ENCODE peak calls at places on chromosome 12, in five cellular contexts. One of them, this sample, is unnamed.

GRCh38 chr12:26704214-26704613 is 128.8 kb downstream of the ITPR2 start:
- DNase-seq in left lung: no peak
- DNase-seq in ascending aorta: no peak
- DNase-seq in esophagus squamous epithelium: no peak
- DNase-seq in GM06990: no peak
- DNase-seq in this sample: no peak

GRCh38 chr12:127383281-127383680 is 883.7 kb upstream of the TMEM132C start:
- DNase-seq in left lung: no peak
- DNase-seq in ascending aorta: no peak
- DNase-seq in esophagus squamous epithelium: no peak
- DNase-seq in GM06990: no peak
- DNase-seq in this sample: no peak

GRCh38 chr12:109875572-109876131 is 4.7 kb downstream of the GLTP start:
- DNase-seq in left lung: no peak
- DNase-seq in ascending aorta: no peak
- DNase-seq in esophagus squamous epithelium: no peak
- DNase-seq in GM06990: peak; percentile 65
- DNase-seq in this sample: no peak

GRCh38 chr12:108323581-108323980 is 15.5 kb downstream of the CMKLR1 start:
- DNase-seq in left lung: no peak
- DNase-seq in ascending aorta: no peak
- DNase-seq in esophagus squamous epithelium: no peak
- DNase-seq in GM06990: no peak
- DNase-seq in this sample: no peak

GRCh38 chr12:122961551-122962329 is 4.5 kb downstream of the ABCB9 start:
- DNase-seq in left lung: no peak
- DNase-seq in ascending aorta: no peak
- DNase-seq in esophagus squamous epithelium: no peak
- DNase-seq in GM06990: no peak
- DNase-seq in this sample: no peak

GRCh38 chr12:9730011-9730410 is 2.9 kb downstream of the CLECL1 start:
- DNase-seq in left lung: no peak
- DNase-seq in ascending aorta: no peak
- DNase-seq in esophagus squamous epithelium: no peak
- DNase-seq in GM06990: no peak
- DNase-seq in this sample: no peak

GRCh38 chr12:41188058-41188840 is at the start of gene PDZRN4:
- DNase-seq in left lung: peak; percentile 76
- DNase-seq in ascending aorta: no peak
- DNase-seq in esophagus squamous epithelium: no peak
- DNase-seq in GM06990: peak; percentile 14
- DNase-seq in this sample: no peak

GRCh38 chr12:89414322-89414721 is 62.0 kb upstream of the DUSP6 start:
- DNase-seq in left lung: no peak
- DNase-seq in ascending aorta: no peak
- DNase-seq in esophagus squamous epithelium: no peak
- DNase-seq in GM06990: no peak
- DNase-seq in this sample: no peak

GRCh38 chr12:64551676-64552075 is 58.6 kb upstream of the RASSF3 start:
- DNase-seq in left lung: no peak
- DNase-seq in ascending aorta: no peak
- DNase-seq in esophagus squamous epithelium: no peak
- DNase-seq in GM06990: no peak
- DNase-seq in this sample: no peak

GRCh38 chr12:82694970-82695369 is 8.3 kb downstream of the TMTC2 start:
- DNase-seq in left lung: no peak
- DNase-seq in ascending aorta: no peak
- DNase-seq in esophagus squamous epithelium: no peak
- DNase-seq in GM06990: no peak
- DNase-seq in this sample: no peak

GRCh38 chr12:130969223-130969622 is 15.5 kb downstream of the ADGRD1 start:
- DNase-seq in left lung: no peak
- DNase-seq in ascending aorta: no peak
- DNase-seq in esophagus squamous epithelium: no peak
- DNase-seq in GM06990: no peak
- DNase-seq in this sample: no peak

GRCh38 chr12:63419119-63419518 is 249.2 kb downstream of the DPY19L2 start:
- DNase-seq in left lung: no peak
- DNase-seq in ascending aorta: no peak
- DNase-seq in esophagus squamous epithelium: no peak
- DNase-seq in GM06990: no peak
- DNase-seq in this sample: no peak

GRCh38 chr12:45051490-45052105 is 699 bp upstream of the DBX2 start:
- DNase-seq in left lung: no peak
- DNase-seq in ascending aorta: no peak
- DNase-seq in esophagus squamous epithelium: no peak
- DNase-seq in GM06990: no peak
- DNase-seq in this sample: no peak

GRCh38 chr12:82475211-82475610 is 116.9 kb downstream of the METTL25 start:
- DNase-seq in left lung: no peak
- DNase-seq in ascending aorta: no peak
- DNase-seq in esophagus squamous epithelium: no peak
- DNase-seq in GM06990: no peak
- DNase-seq in this sample: no peak

GRCh38 chr12:9244894-9245293 is 36.7 kb upstream of the PZP start:
- DNase-seq in left lung: no peak
- DNase-seq in ascending aorta: no peak
- DNase-seq in esophagus squamous epithelium: no peak
- DNase-seq in GM06990: peak; percentile 26
- DNase-seq in this sample: no peak

GRCh38 chr12:6627598-6627997 is 8.2 kb downstream of the LPAR5 start:
- DNase-seq in left lung: no peak
- DNase-seq in ascending aorta: no peak
- DNase-seq in esophagus squamous epithelium: no peak
- DNase-seq in GM06990: no peak
- DNase-seq in this sample: no peak

GRCh38 chr12:57553343-57554202 is 3.7 kb downstream of the KIF5A start:
- DNase-seq in left lung: no peak
- DNase-seq in ascending aorta: no peak
- DNase-seq in esophagus squamous epithelium: no peak
- DNase-seq in GM06990: no peak
- DNase-seq in this sample: no peak

GRCh38 chr12:57370696-57371095 is 60.1 kb downstream of the R3HDM2 start:
- DNase-seq in left lung: no peak
- DNase-seq in ascending aorta: no peak
- DNase-seq in esophagus squamous epithelium: no peak
- DNase-seq in GM06990: no peak
- DNase-seq in this sample: no peak

GRCh38 chr12:84763112-84763511 is 149.5 kb downstream of the SLC6A15 start:
- DNase-seq in left lung: no peak
- DNase-seq in ascending aorta: no peak
- DNase-seq in esophagus squamous epithelium: no peak
- DNase-seq in GM06990: no peak
- DNase-seq in this sample: no peak

GRCh38 chr12:80038062-80038560 is 61.2 kb upstream of the OTOGL start:
- DNase-seq in left lung: no peak
- DNase-seq in ascending aorta: no peak
- DNase-seq in esophagus squamous epithelium: no peak
- DNase-seq in GM06990: no peak
- DNase-seq in this sample: no peak

GRCh38 chr12:48023386-48023785 is 19.1 kb upstream of the COL2A1 start:
- DNase-seq in left lung: no peak
- DNase-seq in ascending aorta: no peak
- DNase-seq in esophagus squamous epithelium: no peak
- DNase-seq in GM06990: no peak
- DNase-seq in this sample: no peak

GRCh38 chr12:89706551-89707348 is 1.9 kb downstream of the ATP2B1 start:
- DNase-seq in left lung: peak; percentile 44
- DNase-seq in ascending aorta: no peak
- DNase-seq in esophagus squamous epithelium: no peak
- DNase-seq in GM06990: peak; percentile 30
- DNase-seq in this sample: no peak

GRCh38 chr12:3551386-3551785 is 60.4 kb downstream of the PRMT8 start:
- DNase-seq in left lung: no peak
- DNase-seq in ascending aorta: no peak
- DNase-seq in esophagus squamous epithelium: no peak
- DNase-seq in GM06990: no peak
- DNase-seq in this sample: peak; percentile 53

GRCh38 chr12:60921541-60921940 is 1325.7 kb downstream of the SLC16A7 start:
- DNase-seq in left lung: no peak
- DNase-seq in ascending aorta: no peak
- DNase-seq in esophagus squamous epithelium: no peak
- DNase-seq in GM06990: no peak
- DNase-seq in this sample: no peak

GRCh38 chr12:65232490-65233077 is 45.9 kb upstream of the MSRB3 start:
- DNase-seq in left lung: no peak
- DNase-seq in ascending aorta: no peak
- DNase-seq in esophagus squamous epithelium: no peak
- DNase-seq in GM06990: peak; percentile 26
- DNase-seq in this sample: no peak

GRCh38 chr12:22860926-22861325 is 236.0 kb downstream of the ETNK1 start:
- DNase-seq in left lung: no peak
- DNase-seq in ascending aorta: no peak
- DNase-seq in esophagus squamous epithelium: no peak
- DNase-seq in GM06990: no peak
- DNase-seq in this sample: no peak

GRCh38 chr12:449203-449602 is 10.5 kb upstream of the B4GALNT3 start:
- DNase-seq in left lung: no peak
- DNase-seq in ascending aorta: no peak
- DNase-seq in esophagus squamous epithelium: no peak
- DNase-seq in GM06990: no peak
- DNase-seq in this sample: no peak

GRCh38 chr12:123894823-123895338 is 77.8 kb downstream of the CCDC92 start:
- DNase-seq in left lung: no peak
- DNase-seq in ascending aorta: no peak
- DNase-seq in esophagus squamous epithelium: no peak
- DNase-seq in GM06990: no peak
- DNase-seq in this sample: no peak

GRCh38 chr12:117494833-117495714 is 133.6 kb upstream of the NOS1 start:
- DNase-seq in left lung: no peak
- DNase-seq in ascending aorta: no peak
- DNase-seq in esophagus squamous epithelium: no peak
- DNase-seq in GM06990: no peak
- DNase-seq in this sample: no peak

GRCh38 chr12:64582111-64582510 is 28.2 kb upstream of the RASSF3 start:
- DNase-seq in left lung: no peak
- DNase-seq in ascending aorta: no peak
- DNase-seq in esophagus squamous epithelium: no peak
- DNase-seq in GM06990: no peak
- DNase-seq in this sample: no peak

GRCh38 chr12:64618953-64619590 is 8.8 kb downstream of the RASSF3 start:
- DNase-seq in left lung: no peak
- DNase-seq in ascending aorta: no peak
- DNase-seq in esophagus squamous epithelium: no peak
- DNase-seq in GM06990: peak; percentile 58
- DNase-seq in this sample: no peak

GRCh38 chr12:14322403-14322802 is 43.1 kb upstream of the ATF7IP start:
- DNase-seq in left lung: no peak
- DNase-seq in ascending aorta: no peak
- DNase-seq in esophagus squamous epithelium: no peak
- DNase-seq in GM06990: no peak
- DNase-seq in this sample: no peak

GRCh38 chr12:132477009-132477702 is 12.8 kb upstream of the FBRSL1 start:
- DNase-seq in left lung: peak; percentile 70
- DNase-seq in ascending aorta: no peak
- DNase-seq in esophagus squamous epithelium: no peak
- DNase-seq in GM06990: no peak
- DNase-seq in this sample: no peak

GRCh38 chr12:109550310-109550680 is 23.0 kb downstream of the MMAB start:
- DNase-seq in left lung: no peak
- DNase-seq in ascending aorta: no peak
- DNase-seq in esophagus squamous epithelium: no peak
- DNase-seq in GM06990: no peak
- DNase-seq in this sample: no peak

GRCh38 chr12:5512585-5512970 is 80.7 kb downstream of the NTF3 start:
- DNase-seq in left lung: no peak
- DNase-seq in ascending aorta: no peak
- DNase-seq in esophagus squamous epithelium: no peak
- DNase-seq in GM06990: no peak
- DNase-seq in this sample: no peak

GRCh38 chr12:30882706-30883105 is 43.8 kb upstream of the TSPAN11 start:
- DNase-seq in left lung: no peak
- DNase-seq in ascending aorta: no peak
- DNase-seq in esophagus squamous epithelium: no peak
- DNase-seq in GM06990: no peak
- DNase-seq in this sample: no peak
- TF ChIP-seq CTCF in left lung: no peak
- TF ChIP-seq CTCF in ascending aorta: no peak
- TF ChIP-seq CTCF in esophagus squamous epithelium: no peak
- TF ChIP-seq CTCF in GM06990: no peak
- TF ChIP-seq CTCF in this sample: no peak

GRCh38 chr12:115866909-115867525 is 410.5 kb downstream of the MED13L start:
- DNase-seq in left lung: no peak
- DNase-seq in ascending aorta: no peak
- DNase-seq in esophagus squamous epithelium: no peak
- DNase-seq in GM06990: no peak
- DNase-seq in this sample: no peak
- TF ChIP-seq CTCF in left lung: no peak
- TF ChIP-seq CTCF in ascending aorta: no peak
- TF ChIP-seq CTCF in esophagus squamous epithelium: peak; percentile 30
- TF ChIP-seq CTCF in GM06990: no peak
- TF ChIP-seq CTCF in this sample: peak; percentile 37

GRCh38 chr12:50402270-50403000 is 1.8 kb downstream of the LARP4 start:
- DNase-seq in left lung: no peak
- DNase-seq in ascending aorta: no peak
- DNase-seq in esophagus squamous epithelium: no peak
- DNase-seq in GM06990: no peak
- DNase-seq in this sample: no peak
- TF ChIP-seq CTCF in left lung: no peak
- TF ChIP-seq CTCF in ascending aorta: no peak
- TF ChIP-seq CTCF in esophagus squamous epithelium: no peak
- TF ChIP-seq CTCF in GM06990: no peak
- TF ChIP-seq CTCF in this sample: no peak

GRCh38 chr12:124946440-124946793 is 32.0 kb upstream of the UBC start:
- DNase-seq in left lung: peak; percentile 71
- DNase-seq in ascending aorta: no peak
- DNase-seq in esophagus squamous epithelium: no peak
- DNase-seq in GM06990: no peak
- DNase-seq in this sample: no peak

GRCh38 chr12:124949066-124949465 is 34.6 kb upstream of the UBC start:
- DNase-seq in left lung: peak; percentile 60
- DNase-seq in ascending aorta: no peak
- DNase-seq in esophagus squamous epithelium: no peak
- DNase-seq in GM06990: no peak
- DNase-seq in this sample: no peak

GRCh38 chr12:124949779-124950728 is 35.6 kb upstream of the UBC start:
- DNase-seq in left lung: peak; percentile 62
- DNase-seq in ascending aorta: no peak
- DNase-seq in esophagus squamous epithelium: no peak
- DNase-seq in GM06990: no peak
- DNase-seq in this sample: no peak

GRCh38 chr12:124947561-124948398 is 33.3 kb upstream of the UBC start:
- DNase-seq in left lung: peak; percentile 33
- DNase-seq in ascending aorta: no peak
- DNase-seq in esophagus squamous epithelium: no peak
- DNase-seq in GM06990: no peak
- DNase-seq in this sample: no peak

DNA sequence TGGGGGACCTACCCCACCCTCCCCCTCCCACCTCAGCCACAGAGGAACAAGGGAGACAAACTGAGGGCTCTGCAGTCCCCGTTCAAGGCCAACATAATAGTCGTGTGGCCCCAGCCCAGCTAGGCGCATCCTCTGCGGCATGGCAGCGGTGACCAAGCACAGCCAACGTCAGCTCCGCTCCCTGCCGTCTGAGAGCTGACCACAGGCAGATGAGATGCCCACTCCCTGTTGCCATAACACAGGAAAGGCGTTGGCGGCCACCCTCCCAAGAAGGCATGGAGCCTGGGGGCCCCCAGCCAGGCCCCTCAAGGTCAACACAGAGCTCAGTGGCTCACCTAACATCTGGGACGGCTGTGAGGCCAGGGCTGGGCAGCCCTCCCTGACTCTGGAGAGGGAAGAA is 32.6 kb upstream of the UBC start:
- DNase-seq in left lung: peak; percentile 54
- DNase-seq in ascending aorta: no peak
- DNase-seq in esophagus squamous epithelium: no peak
- DNase-seq in GM06990: no peak
- DNase-seq in this sample: no peak
- TF ChIP-seq CTCF in left lung: no peak
- TF ChIP-seq CTCF in ascending aorta: no peak
- TF ChIP-seq CTCF in esophagus squamous epithelium: no peak
- TF ChIP-seq CTCF in GM06990: no peak
- TF ChIP-seq CTCF in this sample: no peak